ENCODE peak calls at places on chromosomes 12 and 14, in five cellular contexts. One of them, this sample, is unnamed.

GRCh38 chr12:83979785-83980184 is 932.8 kb downstream of the SLC6A15 start:
- DNase-seq in K562: no peak
- DNase-seq in H1: no peak
- DNase-seq in HCT116: no peak
- DNase-seq in HepG2: no peak
- DNase-seq in this sample: no peak

GRCh38 chr12:53097207-53097563 is 282 bp upstream of the IGFBP6 start:
- DNase-seq in HepG2: no peak
- DNase-seq in K562: no peak
- DNase-seq in H1: no peak
- DNase-seq in HCT116: no peak
- DNase-seq in this sample: no peak

GRCh38 chr12:124745891-124746570 is 117.6 kb downstream of the SCARB1 start:
- DNase-seq in K562: peak
- DNase-seq in H1: peak
- DNase-seq in HepG2: peak
- DNase-seq in HCT116: peak
- DNase-seq in this sample: peak

GRCh38 chr14:105087308-105087962 is 22.2 kb upstream of the GPR132 start:
- DNase-seq in K562: no peak
- DNase-seq in HCT116: no peak
- DNase-seq in HepG2: no peak
- DNase-seq in H1: no peak
- DNase-seq in this sample: no peak

GRCh38 chr14:39372656-39373055 is 59.6 kb downstream of the FBXO33 start:
- DNase-seq in H1: no peak
- DNase-seq in K562: no peak
- DNase-seq in HepG2: no peak
- DNase-seq in HCT116: no peak
- DNase-seq in this sample: no peak

GRCh38 chr14:72519543-72519942 is 374.4 kb downstream of the DPF3 start:
- DNase-seq in K562: no peak
- DNase-seq in HCT116: no peak
- DNase-seq in HepG2: no peak
- DNase-seq in H1: no peak
- DNase-seq in this sample: no peak

GRCh38 chr12:42756841-42757661 is 167.5 kb upstream of the PRICKLE1 start:
- DNase-seq in HepG2: no peak
- DNase-seq in K562: no peak
- DNase-seq in HCT116: peak
- DNase-seq in H1: peak
- DNase-seq in this sample: peak

GRCh38 chr14:100296106-100296651 is 10.1 kb downstream of the SLC25A29 start:
- DNase-seq in H1: no peak
- DNase-seq in K562: no peak
- DNase-seq in HepG2: no peak
- DNase-seq in HCT116: no peak
- DNase-seq in this sample: no peak

GRCh38 chr12:46983959-46984833 is 95.2 kb upstream of the PCED1B start:
- DNase-seq in K562: peak
- DNase-seq in HCT116: peak
- DNase-seq in H1: no peak
- DNase-seq in HepG2: peak
- DNase-seq in this sample: peak

GRCh38 chr12:108948369-108948768 is 68.5 kb downstream of the DAO start:
- DNase-seq in K562: no peak
- DNase-seq in H1: no peak
- DNase-seq in HCT116: no peak
- DNase-seq in HepG2: no peak
- DNase-seq in this sample: no peak

GRCh38 chr14:68416156-68416555 is 376.7 kb downstream of the ZFP36L1 start:
- DNase-seq in H1: no peak
- DNase-seq in HepG2: no peak
- DNase-seq in HCT116: no peak
- DNase-seq in K562: no peak
- DNase-seq in this sample: no peak

GRCh38 chr14:71803539-71804260 is 128.5 kb upstream of the RGS6 start:
- DNase-seq in H1: no peak
- DNase-seq in K562: no peak
- DNase-seq in HepG2: no peak
- DNase-seq in HCT116: peak
- DNase-seq in this sample: no peak

GRCh38 chr14:40394634-40395340 is 962.6 kb upstream of the FBXO33 start:
- DNase-seq in H1: no peak
- DNase-seq in HepG2: no peak
- DNase-seq in HCT116: no peak
- DNase-seq in K562: no peak
- DNase-seq in this sample: no peak

GRCh38 chr12:30696486-30696885 is 817 bp upstream of the IPO8 start:
- DNase-seq in HCT116: no peak
- DNase-seq in H1: no peak
- DNase-seq in HepG2: no peak
- DNase-seq in K562: no peak
- DNase-seq in this sample: no peak

GRCh38 chr14:31441273-31442110 is 15.8 kb downstream of the DTD2 start:
- DNase-seq in HepG2: no peak
- DNase-seq in HCT116: no peak
- DNase-seq in H1: no peak
- DNase-seq in K562: no peak
- DNase-seq in this sample: no peak

GRCh38 chr14:26255213-26255612 is 342.6 kb downstream of the NOVA1 start:
- DNase-seq in HepG2: no peak
- DNase-seq in HCT116: no peak
- DNase-seq in K562: peak
- DNase-seq in H1: no peak
- DNase-seq in this sample: no peak

DNA sequence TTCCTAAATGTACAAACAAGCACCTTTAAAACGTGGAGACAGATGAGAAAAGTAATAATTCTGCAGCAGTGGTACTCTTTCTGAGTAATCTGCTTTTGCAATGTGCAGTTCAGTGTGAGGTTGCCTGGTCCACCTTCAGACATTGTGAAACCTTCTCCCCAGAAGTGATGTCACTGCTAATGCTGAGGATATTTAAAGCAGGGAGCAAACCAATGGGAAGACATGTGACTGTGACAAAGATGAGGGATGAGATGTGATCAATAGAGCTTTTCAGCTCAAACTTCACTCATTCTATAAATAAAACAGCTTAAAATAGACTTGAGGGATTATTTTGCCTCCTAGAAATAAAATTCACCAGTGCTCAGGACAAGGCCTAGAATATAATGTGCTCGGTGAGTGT is 9.2 kb downstream of the SLC7A8 start:
- DNase-seq in HepG2: no peak
- DNase-seq in H1: no peak
- DNase-seq in K562: no peak
- DNase-seq in HCT116: no peak
- DNase-seq in this sample: no peak
- H3K9ac ChIP-seq in HepG2: no peak
- H3K9ac ChIP-seq in H1: no peak
- H3K9ac ChIP-seq in K562: no peak
- H3K9ac ChIP-seq in HCT116: no peak
- H3K9ac ChIP-seq in this sample: no peak

GRCh38 chr12:50039151-50039835 is 14.0 kb upstream of the RACGAP1 start:
- DNase-seq in HCT116: peak
- DNase-seq in H1: peak
- DNase-seq in HepG2: peak
- DNase-seq in K562: peak
- DNase-seq in this sample: no peak
- TF ChIP-seq ZNF274 in HCT116: no peak
- TF ChIP-seq ZNF274 in H1: no peak
- TF ChIP-seq ZNF274 in HepG2: no peak
- TF ChIP-seq ZNF274 in K562: no peak
- TF ChIP-seq ZNF274 in this sample: no peak

GRCh38 chr12:38384816-38385491 is 68.4 kb downstream of the ALG10B start:
- DNase-seq in HepG2: peak
- DNase-seq in HCT116: no peak
- DNase-seq in H1: peak
- DNase-seq in K562: no peak
- DNase-seq in this sample: peak
- H3K9ac ChIP-seq in HepG2: peak
- H3K9ac ChIP-seq in HCT116: no peak
- H3K9ac ChIP-seq in H1: no peak
- H3K9ac ChIP-seq in K562: no peak
- H3K9ac ChIP-seq in this sample: peak

GRCh38 chr12:76555797-76556196 is 3.8 kb downstream of the OSBPL8 start:
- DNase-seq in K562: peak
- DNase-seq in HCT116: no peak
- DNase-seq in H1: no peak
- DNase-seq in HepG2: no peak
- DNase-seq in this sample: no peak

GRCh38 chr12:76552343-76552938 is 7.1 kb downstream of the OSBPL8 start:
- DNase-seq in HepG2: no peak
- DNase-seq in K562: no peak
- DNase-seq in H1: no peak
- DNase-seq in HCT116: no peak
- DNase-seq in this sample: no peak

GRCh38 chr12:76556373-76556772 is 3.2 kb downstream of the OSBPL8 start:
- DNase-seq in HCT116: no peak
- DNase-seq in HepG2: no peak
- DNase-seq in K562: no peak
- DNase-seq in H1: no peak
- DNase-seq in this sample: no peak

GRCh38 chr12:76554411-76555225 is 5.0 kb downstream of the OSBPL8 start:
- DNase-seq in K562: no peak
- DNase-seq in H1: no peak
- DNase-seq in HCT116: no peak
- DNase-seq in HepG2: no peak
- DNase-seq in this sample: no peak

GRCh38 chr12:76555226-76555767 is 4.3 kb downstream of the OSBPL8 start:
- DNase-seq in HCT116: no peak
- DNase-seq in HepG2: no peak
- DNase-seq in H1: no peak
- DNase-seq in K562: no peak
- DNase-seq in this sample: no peak
- TF ChIP-seq ZNF274 in HCT116: no peak
- TF ChIP-seq ZNF274 in HepG2: no peak
- TF ChIP-seq ZNF274 in H1: no peak
- TF ChIP-seq ZNF274 in K562: no peak
- TF ChIP-seq ZNF274 in this sample: no peak

GRCh38 chr12:51326762-51327439 is 2.9 kb upstream of the BIN2 start:
- DNase-seq in K562: peak
- DNase-seq in HCT116: no peak
- DNase-seq in HepG2: no peak
- DNase-seq in H1: no peak
- DNase-seq in this sample: no peak
- H3K9ac ChIP-seq in K562: peak
- H3K9ac ChIP-seq in HCT116: no peak
- H3K9ac ChIP-seq in HepG2: no peak
- H3K9ac ChIP-seq in H1: no peak
- H3K9ac ChIP-seq in this sample: peak

This sample was measured in NT2/D1.